ENCODE peak calls at places on chromosomes 3 and 15, in seven cellular contexts. Y is heart left ventricle, S is GM23248, Q is stomach, K is thoracic aorta, O is upper lobe of right lung, C is mammary epithelial cell. V is an unnamed sample.
A peak's percentile ranks its signal among the peaks of the same experiment; 100 is the strongest.

GRCh38 chr3:15601046-15601398 is 347 bp downstream of the HACL1 start:
- DNase-seq in Y (no peak), S (no peak), Q (no peak), K (no peak), O (no peak), C (no peak), V (no peak)

GRCh38 chr3:151276038-151277027 is 2.0 kb downstream of the P2RY14 start:
- DNase-seq in Y (no peak), S (no peak), Q (no peak), K (no peak), O (no peak), C (no peak), V (no peak)

GRCh38 chr3:193590088-193590856 is 2.7 kb upstream of the OPA1 start:
- DNase-seq in Y (no peak), S (peak; percentile 47), Q (no peak), K (no peak), O (no peak), C (peak; percentile 69), V (no peak)

GRCh38 chr3:51379301-51379700 is 5.8 kb upstream of the MANF start:
- DNase-seq in Y (no peak), S (no peak), Q (no peak), K (no peak), O (no peak), C (no peak), V (no peak)

GRCh38 chr15:62870216-62870615 is 172.3 kb upstream of the TPM1 start:
- DNase-seq in Y (no peak), S (no peak), Q (no peak), K (no peak), O (no peak), C (no peak), V (no peak)

GRCh38 chr3:27319847-27320526 is 49.2 kb downstream of the NEK10 start:
- DNase-seq in Y (peak; percentile 38), S (no peak), Q (peak; percentile 32), K (no peak), O (no peak), C (no peak), V (peak; percentile 41)

GRCh38 chr3:52032702-52033408 is 23.5 kb downstream of the DUSP7 start:
- DNase-seq in Y (no peak), S (no peak), Q (no peak), K (no peak), O (no peak), C (no peak), V (no peak)

GRCh38 chr3:111173328-111173900 is 101.8 kb downstream of the NECTIN3 start:
- DNase-seq in Y (no peak), S (peak; percentile 4), Q (no peak), K (no peak), O (no peak), C (peak; percentile 19), V (no peak)

GRCh38 chr3:147881933-147882332 is 472.8 kb downstream of the ZIC1 start:
- DNase-seq in Y (no peak), S (peak; percentile 4), Q (no peak), K (no peak), O (no peak), C (no peak), V (no peak)

GRCh38 chr15:80455668-80456442 is 51.7 kb downstream of the ARNT2 start:
- DNase-seq in Y (peak; percentile 49), S (peak; percentile 96), Q (peak; percentile 56), K (no peak), O (no peak), C (peak; percentile 72), V (peak; percentile 62)

GRCh38 chr15:61997786-61998185 is 62.5 kb downstream of the VPS13C start:
- DNase-seq in Y (no peak), S (peak; percentile 18), Q (no peak), K (no peak), O (no peak), C (peak; percentile 12), V (no peak)

GRCh38 chr3:57974796-57975388 is 33.3 kb upstream of the FLNB start:
- DNase-seq in Y (no peak), S (peak; percentile 94), Q (no peak), K (no peak), O (no peak), C (peak; percentile 91), V (peak; percentile 25)

GRCh38 chr15:52357949-52358348 is 62.3 kb upstream of the MYO5C start:
- DNase-seq in Y (no peak), S (no peak), Q (no peak), K (no peak), O (no peak), C (no peak), V (no peak)

GRCh38 chr3:105906834-105907233 is 38.0 kb upstream of the CBLB start:
- DNase-seq in Y (peak; percentile 33), S (peak; percentile 91), Q (no peak), K (peak; percentile 40), O (no peak), C (peak; percentile 61), V (peak; percentile 48)

GRCh38 chr3:150372320-150373118 is 35.6 kb upstream of the TSC22D2 start:
- DNase-seq in Y (no peak), S (peak; percentile 39), Q (no peak), K (no peak), O (no peak), C (no peak), V (no peak)

GRCh38 chr3:70853161-70853560 is 540.7 kb upstream of the MDFIC2 start:
- DNase-seq in Y (no peak), S (no peak), Q (no peak), K (no peak), O (no peak), C (no peak), V (no peak)
- H3K27ac ChIP-seq in Y (peak overlapping the region; percentile 56), S (no peak overlapping the region), Q (no peak overlapping the region), K (no peak overlapping the region), O (no peak overlapping the region), C (no peak overlapping the region), V (no peak overlapping the region)

DNA sequence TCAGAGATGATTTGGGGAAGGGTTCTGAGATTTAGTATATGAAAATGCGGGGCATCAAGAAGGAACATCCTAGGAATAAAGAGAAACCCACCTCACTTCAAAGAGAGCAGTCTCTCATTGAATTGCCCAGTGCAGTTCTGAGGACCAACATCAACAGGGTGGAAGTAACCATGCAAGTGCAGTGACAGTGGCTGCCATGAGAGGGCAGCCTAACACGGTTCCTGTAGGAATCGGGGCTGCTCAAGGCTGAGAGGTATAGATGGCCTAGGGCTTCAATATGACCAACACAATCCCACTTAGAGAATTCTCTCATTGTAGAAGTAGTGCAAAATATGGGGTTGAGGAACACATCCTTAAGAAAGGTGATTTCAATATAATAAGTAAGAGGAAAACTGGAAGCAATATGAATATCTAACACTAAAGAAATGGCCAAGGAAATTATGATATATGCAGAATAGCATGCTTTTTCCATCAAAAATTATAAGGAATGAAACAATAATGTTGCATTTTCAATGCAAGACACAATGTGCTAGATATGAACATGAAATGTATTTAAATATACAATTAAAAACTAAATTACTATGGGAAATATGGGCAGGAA is 51.1 kb upstream of the ARRDC4 start:
- DNase-seq in Y (peak; percentile 58), S (peak; percentile 71), Q (peak; percentile 74), K (no peak), O (peak; percentile 75), C (peak; percentile 45), V (peak; percentile 71)
- H3K4me1 ChIP-seq in Y (no peaks in the 10 kb centered on the region), S (no peaks in the 10 kb centered on the region), Q (peaks cover 4% of the 10 kb centered on the region), K (no peaks in the 10 kb centered on the region), O (peaks cover under 1% of the 10 kb centered on the region), C (peaks cover 1% of the 10 kb centered on the region), V (peaks cover 1% of the 10 kb centered on the region)

GRCh38 chr15:42493694-42494093 is 1.7 kb upstream of the SNAP23 start:
- DNase-seq in Y (no peak), S (no peak), Q (no peak), K (no peak), O (no peak), C (no peak), V (no peak)
- H3K4me3 ChIP-seq in Y (no peak overlapping the region), S (no peak overlapping the region), Q (no peak overlapping the region), K (no peak overlapping the region), O (no peak overlapping the region), C (no peak overlapping the region), V (no peak overlapping the region)

GRCh38 chr3:128965280-128965679 is 28.6 kb downstream of the CFAP92 start:
- DNase-seq in Y (no peak), S (no peak), Q (no peak), K (no peak), O (no peak), C (no peak), V (no peak)
- H3K27ac ChIP-seq in Y (no peak overlapping the region), S (no peak overlapping the region), Q (no peak overlapping the region), K (no peak overlapping the region), O (no peak overlapping the region), C (no peak overlapping the region), V (no peak overlapping the region)

DNA sequence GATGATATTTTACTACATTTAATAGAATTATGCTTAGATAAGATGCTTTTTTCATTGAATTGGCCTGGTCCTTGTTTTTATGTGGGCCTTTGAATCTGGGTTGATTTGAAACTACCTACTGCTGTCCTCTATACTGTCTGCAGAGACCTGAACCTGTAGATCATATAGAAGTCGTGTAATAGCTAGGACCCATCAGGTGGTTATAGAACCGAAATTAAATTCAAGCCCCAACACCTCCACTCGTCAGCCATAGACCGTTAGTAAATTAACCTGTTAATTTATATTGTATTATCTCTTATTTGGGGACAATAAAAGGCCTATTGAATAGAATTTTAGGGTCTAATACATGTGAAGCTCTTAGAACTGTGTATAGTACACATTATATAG is 108.4 kb downstream of the MBNL1 start:
- DNase-seq in Y (no peak), S (no peak), Q (no peak), K (no peak), O (no peak), C (no peak), V (no peak)
- H3K4me1 ChIP-seq in Y (no peaks in the 10 kb centered on the region), S (peaks cover 60% of the 10 kb centered on the region), Q (peaks cover 88% of the 10 kb centered on the region), K (peaks cover 94% of the 10 kb centered on the region), O (peaks cover 29% of the 10 kb centered on the region), C (no peaks in the 10 kb centered on the region), V (peaks cover 36% of the 10 kb centered on the region)

GRCh38 chr3:180990494-180990893 is 958 bp upstream of the DNAJC19 start:
- DNase-seq in Y (no peak), S (no peak), Q (no peak), K (no peak), O (no peak), C (no peak), V (no peak)
- H3K4me3 ChIP-seq in Y (peak overlapping the region; percentile 82), S (peak overlapping the region; percentile 92), Q (peak overlapping the region; percentile 82), K (peak overlapping the region; percentile 69), O (peak overlapping the region; percentile 76), C (peak overlapping the region; percentile 86), V (no peak overlapping the region)

GRCh38 chr3:29438580-29438979 is 157.7 kb downstream of the RBMS3 start:
- DNase-seq in Y (no peak), S (no peak), Q (no peak), K (no peak), O (no peak), C (no peak), V (no peak)
- H3K27ac ChIP-seq in Y (no peak overlapping the region), S (no peak overlapping the region), Q (no peak overlapping the region), K (no peak overlapping the region), O (no peak overlapping the region), C (no peak overlapping the region), V (no peak overlapping the region)